ENCODE peak calls at places on chromosomes 5 and 9, in five cellular contexts. H is right cardiac atrium, A is SW 1271, Y is neuronal stem cell, G is GM03348. X is an unnamed sample.

GRCh38 chr9:131817627-131818026 is 77.8 kb upstream of the RAPGEF1 start:
- DNase-seq in H (no peak), A (no peak), Y (no peak), G (no peak), X (peak; percentile 37)

GRCh38 chr5:54013556-54014157 is 296.7 kb downstream of the ARL15 start:
- DNase-seq in H (no peak), A (peak; percentile 41), Y (no peak), G (peak; percentile 67), X (no peak)

GRCh38 chr5:176647870-176648466 is 684 bp downstream of the TSPAN17 start:
- DNase-seq in H (peak; percentile 81), A (no peak), Y (no peak), G (peak; percentile 69), X (no peak)

GRCh38 chr9:122320346-122320995 is 50.4 kb upstream of the PTGS1 start:
- DNase-seq in H (no peak), A (no peak), Y (no peak), G (no peak), X (peak; percentile 27)

GRCh38 chr5:114377946-114378345 is 16.1 kb downstream of the KCNN2 start:
- DNase-seq in H (no peak), A (no peak), Y (no peak), G (no peak), X (no peak)

GRCh38 chr9:42852133-42852532 is 668.7 kb downstream of the SPATA31A6 start:
- DNase-seq in H (peak; percentile 58), A (peak; percentile 62), Y (peak; percentile 29), G (peak; percentile 35), X (peak; percentile 17)

GRCh38 chr9:104743377-104743985 is 4.0 kb upstream of the NIPSNAP3A start:
- DNase-seq in H (no peak), A (peak; percentile 82), Y (peak; percentile 48), G (peak; percentile 61), X (no peak)

GRCh38 chr9:113479150-113479761 is 15.7 kb downstream of the RGS3 start:
- DNase-seq in H (no peak), A (no peak), Y (no peak), G (no peak), X (no peak)

GRCh38 chr9:86099695-86100364 is 472 bp upstream of the GOLM1 start:
- DNase-seq in H (no peak), A (peak; percentile 64), Y (peak; percentile 17), G (peak; percentile 79), X (no peak)

GRCh38 chr9:19517202-19517942 is 108.6 kb downstream of the ACER2 start:
- DNase-seq in H (no peak), A (no peak), Y (no peak), G (no peak), X (no peak)

GRCh38 chr5:55691265-55692105 is 20.6 kb downstream of the SLC38A9 start:
- DNase-seq in H (no peak), A (peak; percentile 80), Y (no peak), G (peak; percentile 54), X (no peak)

GRCh38 chr5:179777456-179777855 is 16.3 kb upstream of the LTC4S start:
- DNase-seq in H (peak; percentile 19), A (no peak), Y (no peak), G (no peak), X (no peak)

GRCh38 chr5:93092349-93093105 is 488.5 kb downstream of the NR2F1-AS1 start:
- DNase-seq in H (no peak), A (peak; percentile 56), Y (no peak), G (peak; percentile 18), X (peak; percentile 5)

GRCh38 chr5:150781706-150782614 is 3.4 kb downstream of the SMIM3 start:
- DNase-seq in H (peak; percentile 77), A (peak; percentile 47), Y (no peak), G (peak; percentile 68), X (no peak)

GRCh38 chr5:173327948-173328895 is at the start of gene STC2:
- DNase-seq in H (peak; percentile 91), A (peak; percentile 60), Y (peak; percentile 85), G (peak; percentile 94), X (peak; percentile 66)

GRCh38 chr9:70601000-70601929 is 186.8 kb upstream of the KLF9 start:
- DNase-seq in H (peak; percentile 99), A (no peak), Y (no peak), G (peak; percentile 73), X (peak; percentile 61)

GRCh38 chr9:16871358-16872151 is 1.1 kb upstream of the BNC2 start:
- DNase-seq in H (peak; percentile 85), A (no peak), Y (peak; percentile 42), G (peak; percentile 82), X (no peak)

GRCh38 chr5:119285070-119285916 is 70.5 kb upstream of the TNFAIP8 start:
- DNase-seq in H (no peak), A (no peak), Y (no peak), G (peak; percentile 48), X (no peak)

GRCh38 chr5:43661102-43661501 is 58.1 kb downstream of the NNT start:
- DNase-seq in H (no peak), A (peak; percentile 60), Y (peak; percentile 15), G (no peak), X (peak; percentile 13)

GRCh38 chr5:83199126-83199525 is 121.8 kb downstream of the XRCC4 start:
- DNase-seq in H (no peak), A (no peak), Y (no peak), G (no peak), X (peak; percentile 49)

GRCh38 chr9:113446323-113446740 is 17.2 kb upstream of the RGS3 start:
- DNase-seq in H (no peak), A (peak; percentile 54), Y (peak; percentile 37), G (peak; percentile 66), X (no peak)

GRCh38 chr5:118598311-118598710 is 390.0 kb downstream of the DTWD2 start:
- DNase-seq in H (no peak), A (no peak), Y (no peak), G (no peak), X (no peak)

GRCh38 chr9:89635007-89635742 is 30.4 kb downstream of the GADD45G start:
- DNase-seq in H (no peak), A (no peak), Y (no peak), G (peak; percentile 51), X (no peak)

GRCh38 chr5:33690736-33691135 is 201.1 kb downstream of the ADAMTS12 start:
- DNase-seq in H (no peak), A (no peak), Y (no peak), G (peak; percentile 83), X (no peak)

GRCh38 chr9:32705059-32705458 is 69.6 kb upstream of the TAF1L start:
- DNase-seq in H (no peak), A (no peak), Y (no peak), G (no peak), X (no peak)

GRCh38 chr9:134585746-134586706 is 55.6 kb upstream of the COL5A1 start:
- DNase-seq in H (peak; percentile 23), A (no peak), Y (no peak), G (peak; percentile 74), X (peak; percentile 21)

GRCh38 chr9:131111186-131111853 is 14.1 kb upstream of the NUP214 start:
- DNase-seq in H (no peak), A (no peak), Y (no peak), G (no peak), X (no peak)

GRCh38 chr9:89592963-89593775 is 11.6 kb upstream of the GADD45G start:
- DNase-seq in H (no peak), A (peak; percentile 10), Y (peak; percentile 44), G (no peak), X (no peak)

X was measured in NCI-H524 treated with DMSO at 0.1 percent for 48 hours.